ENCODE peak calls at places on chromosomes 12 and 14, in four cellular contexts. S, E, N and C are unnamed samples.

GRCh38 chr12:48863296-48863695 is 2.4 kb downstream of the RND1 start:
- DNase-seq in S (no peak), E (no peak), N (no peak), C (no peak)

GRCh38 chr12:52263761-52264434 is 10.5 kb upstream of the KRT86 start:
- DNase-seq in S (no peak), E (no peak), N (no peak), C (no peak)

GRCh38 chr12:58668831-58669230 is 251.5 kb downstream of the LRIG3 start:
- DNase-seq in S (no peak), E (no peak), N (no peak), C (peak; percentile 49)

GRCh38 chr14:57066887-57067513 is 201.7 kb downstream of the EXOC5 start:
- DNase-seq in S (peak; percentile 30), E (no peak), N (peak; percentile 12), C (peak; percentile 14)

GRCh38 chr12:12941450-12942350 is 10.3 kb downstream of the GPRC5D start:
- DNase-seq in S (no peak), E (no peak), N (no peak), C (no peak)

GRCh38 chr12:69502342-69503081 is 32.3 kb downstream of the FRS2 start:
- DNase-seq in S (peak; percentile 46), E (no peak), N (peak; percentile 52), C (no peak)

GRCh38 chr14:27077181-27077738 is 479.4 kb upstream of the NOVA1 start:
- DNase-seq in S (no peak), E (no peak), N (no peak), C (no peak)

GRCh38 chr14:69320581-69321365 is 60.8 kb downstream of the GALNT16 start:
- DNase-seq in S (no peak), E (no peak), N (no peak), C (no peak)

DNA sequence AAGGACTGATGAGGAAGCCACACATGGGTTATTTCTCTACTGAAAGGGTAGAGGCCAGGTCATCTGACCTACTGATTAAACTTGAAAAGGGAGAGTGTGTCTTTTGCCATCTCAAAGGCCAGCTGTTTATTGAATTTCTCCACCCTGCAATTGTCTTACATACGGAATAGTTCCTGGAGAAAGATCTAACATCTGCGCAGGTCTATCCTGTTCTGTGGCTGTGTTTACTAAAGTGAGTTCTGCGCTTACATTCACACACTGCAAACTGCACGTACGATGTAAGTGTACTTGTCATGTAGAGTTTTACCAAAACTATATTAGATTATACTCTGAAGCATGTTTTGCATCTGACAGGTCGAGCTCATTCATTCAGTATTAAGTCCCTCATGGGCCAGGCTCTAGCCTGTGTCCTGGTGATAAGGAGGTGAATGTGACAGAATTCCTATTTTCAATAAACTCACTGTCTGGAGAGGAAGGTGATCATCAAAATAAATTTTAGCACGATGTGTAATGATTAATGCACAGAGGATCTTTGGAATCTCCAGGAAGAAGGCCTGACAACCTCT is 96.6 kb downstream of the PRKCH start:
- DNase-seq in S (no peak), E (no peak), N (no peak), C (no peak)
- H3K4me3 ChIP-seq in S (no peak overlapping the region), E (no peak overlapping the region), N (no peak overlapping the region), C (no peak overlapping the region)

GRCh38 chr14:67167420-67168109 is 21.7 kb upstream of the GARIN2 start:
- DNase-seq in S (peak; percentile 19), E (no peak), N (no peak), C (no peak)
- TF ChIP-seq CTCF in S (no peak), E (no peak), N (no peak), C (no peak)

DNA sequence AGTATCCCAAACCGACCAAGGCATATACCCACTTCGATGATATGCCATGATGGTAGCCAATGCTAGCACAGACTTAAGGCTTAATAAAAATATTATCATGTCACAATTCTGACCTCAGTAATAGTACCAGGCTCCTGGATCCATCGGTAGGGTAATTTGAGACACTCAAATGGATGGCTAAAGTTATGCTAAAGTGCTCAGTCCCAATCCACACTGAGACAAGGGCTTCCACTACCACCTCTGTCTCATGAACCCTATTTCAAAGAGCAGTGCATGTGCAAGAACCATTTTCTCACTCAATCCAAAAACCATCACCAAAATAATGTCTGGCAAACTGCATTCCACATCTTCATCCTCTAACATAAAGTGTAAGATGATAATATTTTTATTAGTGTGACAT is 122.4 kb upstream of the KRR1 start:
- DNase-seq in S (no peak), E (no peak), N (no peak), C (no peak)
- H3K27ac ChIP-seq in S (no peak overlapping the region), E (no peak overlapping the region), N (peak overlapping the region; percentile 99), C (no peak overlapping the region)

GRCh38 chr12:15563683-15564082 is 225.5 kb downstream of the EPS8 start:
- DNase-seq in S (peak; percentile 72), E (no peak), N (no peak), C (peak; percentile 24)
- H3K4me3 ChIP-seq in S (no peak overlapping the region), E (no peak overlapping the region), N (no peak overlapping the region), C (no peak overlapping the region)